ENCODE peak calls at places on chromosomes 13 and 19, in nine cellular contexts. One of them, this sample, is unnamed.

GRCh38 chr13:78398743-78399410 is 204.5 kb downstream of the POU4F1 start:
- DNase-seq in stimulated activated CD4-positive, alpha-beta T cell treated with anti-CD3 and anti-CD28 coated beads, Interleukin-4, amount 100 ng/mL, for 4 hours: no peak
- DNase-seq in HTR-8/SVneo: no peak
- DNase-seq in suprapubic skin: no peak
- DNase-seq in ascending aorta: no peak
- DNase-seq in T-helper 1 cell: no peak
- DNase-seq in small intestine: no peak
- DNase-seq in posterior vena cava: no peak
- DNase-seq in GM23248: no peak
- DNase-seq in this sample: no peak

GRCh38 chr13:99969934-99970760 is 1.4 kb downstream of the ZIC5 start:
- DNase-seq in stimulated activated CD4-positive, alpha-beta T cell treated with anti-CD3 and anti-CD28 coated beads, Interleukin-4, amount 100 ng/mL, for 4 hours: peak
- DNase-seq in HTR-8/SVneo: no peak
- DNase-seq in suprapubic skin: no peak
- DNase-seq in ascending aorta: no peak
- DNase-seq in T-helper 1 cell: no peak
- DNase-seq in small intestine: no peak
- DNase-seq in posterior vena cava: no peak
- DNase-seq in GM23248: peak
- DNase-seq in this sample: no peak

GRCh38 chr19:41351339-41352245 is 2.1 kb downstream of the TGFB1 start:
- DNase-seq in stimulated activated CD4-positive, alpha-beta T cell treated with anti-CD3 and anti-CD28 coated beads, Interleukin-4, amount 100 ng/mL, for 4 hours: peak
- DNase-seq in HTR-8/SVneo: peak
- DNase-seq in suprapubic skin: peak
- DNase-seq in ascending aorta: peak
- DNase-seq in T-helper 1 cell: peak
- DNase-seq in small intestine: peak
- DNase-seq in posterior vena cava: peak
- DNase-seq in GM23248: peak
- DNase-seq in this sample: peak

GRCh38 chr13:74683411-74683810 is 549.2 kb upstream of the KLF12 start:
- DNase-seq in stimulated activated CD4-positive, alpha-beta T cell treated with anti-CD3 and anti-CD28 coated beads, Interleukin-4, amount 100 ng/mL, for 4 hours: no peak
- DNase-seq in HTR-8/SVneo: no peak
- DNase-seq in suprapubic skin: no peak
- DNase-seq in ascending aorta: no peak
- DNase-seq in T-helper 1 cell: no peak
- DNase-seq in small intestine: no peak
- DNase-seq in posterior vena cava: no peak
- DNase-seq in GM23248: no peak
- DNase-seq in this sample: no peak

GRCh38 chr13:22740264-22740663 is 440.5 kb upstream of the SGCG start:
- DNase-seq in stimulated activated CD4-positive, alpha-beta T cell treated with anti-CD3 and anti-CD28 coated beads, Interleukin-4, amount 100 ng/mL, for 4 hours: no peak
- DNase-seq in HTR-8/SVneo: no peak
- DNase-seq in suprapubic skin: no peak
- DNase-seq in ascending aorta: no peak
- DNase-seq in T-helper 1 cell: no peak
- DNase-seq in small intestine: no peak
- DNase-seq in posterior vena cava: no peak
- DNase-seq in GM23248: no peak
- DNase-seq in this sample: no peak

GRCh38 chr19:47049307-47049700 is 880 bp upstream of the TMEM160 start:
- DNase-seq in stimulated activated CD4-positive, alpha-beta T cell treated with anti-CD3 and anti-CD28 coated beads, Interleukin-4, amount 100 ng/mL, for 4 hours: no peak
- DNase-seq in HTR-8/SVneo: peak
- DNase-seq in suprapubic skin: no peak
- DNase-seq in ascending aorta: no peak
- DNase-seq in T-helper 1 cell: no peak
- DNase-seq in small intestine: no peak
- DNase-seq in posterior vena cava: no peak
- DNase-seq in GM23248: peak
- DNase-seq in this sample: no peak

GRCh38 chr19:30222428-30222873 is 149.7 kb upstream of the ZNF536 start:
- DNase-seq in stimulated activated CD4-positive, alpha-beta T cell treated with anti-CD3 and anti-CD28 coated beads, Interleukin-4, amount 100 ng/mL, for 4 hours: no peak
- DNase-seq in HTR-8/SVneo: no peak
- DNase-seq in suprapubic skin: no peak
- DNase-seq in ascending aorta: no peak
- DNase-seq in T-helper 1 cell: no peak
- DNase-seq in small intestine: no peak
- DNase-seq in posterior vena cava: no peak
- DNase-seq in GM23248: peak
- DNase-seq in this sample: no peak

GRCh38 chr13:26480246-26480855 is 77.1 kb upstream of the WASF3 start:
- DNase-seq in stimulated activated CD4-positive, alpha-beta T cell treated with anti-CD3 and anti-CD28 coated beads, Interleukin-4, amount 100 ng/mL, for 4 hours: no peak
- DNase-seq in HTR-8/SVneo: no peak
- DNase-seq in suprapubic skin: no peak
- DNase-seq in ascending aorta: no peak
- DNase-seq in T-helper 1 cell: no peak
- DNase-seq in small intestine: peak
- DNase-seq in posterior vena cava: peak
- DNase-seq in GM23248: peak
- DNase-seq in this sample: no peak

GRCh38 chr13:96946709-96947311 is 47.5 kb downstream of the OXGR1 start:
- DNase-seq in stimulated activated CD4-positive, alpha-beta T cell treated with anti-CD3 and anti-CD28 coated beads, Interleukin-4, amount 100 ng/mL, for 4 hours: no peak
- DNase-seq in HTR-8/SVneo: no peak
- DNase-seq in suprapubic skin: no peak
- DNase-seq in ascending aorta: no peak
- DNase-seq in T-helper 1 cell: no peak
- DNase-seq in small intestine: peak
- DNase-seq in posterior vena cava: no peak
- DNase-seq in GM23248: no peak
- DNase-seq in this sample: no peak

GRCh38 chr13:23433171-23434153 is at the start of gene SACS:
- DNase-seq in stimulated activated CD4-positive, alpha-beta T cell treated with anti-CD3 and anti-CD28 coated beads, Interleukin-4, amount 100 ng/mL, for 4 hours: no peak
- DNase-seq in HTR-8/SVneo: peak
- DNase-seq in suprapubic skin: no peak
- DNase-seq in ascending aorta: no peak
- DNase-seq in T-helper 1 cell: no peak
- DNase-seq in small intestine: no peak
- DNase-seq in posterior vena cava: no peak
- DNase-seq in GM23248: peak
- DNase-seq in this sample: no peak

GRCh38 chr13:27293873-27294515 is 23.4 kb downstream of the RASL11A start:
- DNase-seq in stimulated activated CD4-positive, alpha-beta T cell treated with anti-CD3 and anti-CD28 coated beads, Interleukin-4, amount 100 ng/mL, for 4 hours: peak
- DNase-seq in HTR-8/SVneo: no peak
- DNase-seq in suprapubic skin: no peak
- DNase-seq in ascending aorta: no peak
- DNase-seq in T-helper 1 cell: no peak
- DNase-seq in small intestine: no peak
- DNase-seq in posterior vena cava: no peak
- DNase-seq in GM23248: no peak
- DNase-seq in this sample: peak

GRCh38 chr19:5961969-5962945 is 15.7 kb downstream of the RANBP3 start:
- DNase-seq in stimulated activated CD4-positive, alpha-beta T cell treated with anti-CD3 and anti-CD28 coated beads, Interleukin-4, amount 100 ng/mL, for 4 hours: peak
- DNase-seq in HTR-8/SVneo: no peak
- DNase-seq in suprapubic skin: no peak
- DNase-seq in ascending aorta: no peak
- DNase-seq in T-helper 1 cell: peak
- DNase-seq in small intestine: peak
- DNase-seq in posterior vena cava: no peak
- DNase-seq in GM23248: peak
- DNase-seq in this sample: peak

GRCh38 chr19:40392894-40393517 is 3.0 kb upstream of the HIPK4 start:
- DNase-seq in stimulated activated CD4-positive, alpha-beta T cell treated with anti-CD3 and anti-CD28 coated beads, Interleukin-4, amount 100 ng/mL, for 4 hours: no peak
- DNase-seq in HTR-8/SVneo: peak
- DNase-seq in suprapubic skin: no peak
- DNase-seq in ascending aorta: no peak
- DNase-seq in T-helper 1 cell: no peak
- DNase-seq in small intestine: no peak
- DNase-seq in posterior vena cava: no peak
- DNase-seq in GM23248: no peak
- DNase-seq in this sample: no peak

GRCh38 chr13:33918199-33918932 is 100.4 kb downstream of the RFC3 start:
- DNase-seq in stimulated activated CD4-positive, alpha-beta T cell treated with anti-CD3 and anti-CD28 coated beads, Interleukin-4, amount 100 ng/mL, for 4 hours: no peak
- DNase-seq in HTR-8/SVneo: peak
- DNase-seq in suprapubic skin: peak
- DNase-seq in ascending aorta: no peak
- DNase-seq in T-helper 1 cell: no peak
- DNase-seq in small intestine: no peak
- DNase-seq in posterior vena cava: no peak
- DNase-seq in GM23248: peak
- DNase-seq in this sample: no peak

GRCh38 chr19:55066107-55066709 is 3.3 kb upstream of the RDH13 start:
- DNase-seq in stimulated activated CD4-positive, alpha-beta T cell treated with anti-CD3 and anti-CD28 coated beads, Interleukin-4, amount 100 ng/mL, for 4 hours: no peak
- DNase-seq in HTR-8/SVneo: no peak
- DNase-seq in suprapubic skin: no peak
- DNase-seq in ascending aorta: no peak
- DNase-seq in T-helper 1 cell: no peak
- DNase-seq in small intestine: no peak
- DNase-seq in posterior vena cava: no peak
- DNase-seq in GM23248: peak
- DNase-seq in this sample: no peak

GRCh38 chr13:22063416-22064124 is 392.7 kb downstream of the FGF9 start:
- DNase-seq in stimulated activated CD4-positive, alpha-beta T cell treated with anti-CD3 and anti-CD28 coated beads, Interleukin-4, amount 100 ng/mL, for 4 hours: no peak
- DNase-seq in HTR-8/SVneo: no peak
- DNase-seq in suprapubic skin: no peak
- DNase-seq in ascending aorta: no peak
- DNase-seq in T-helper 1 cell: no peak
- DNase-seq in small intestine: no peak
- DNase-seq in posterior vena cava: no peak
- DNase-seq in GM23248: no peak
- DNase-seq in this sample: no peak

GRCh38 chr19:2376784-2377519 is 16.9 kb downstream of the TMPRSS9 start:
- DNase-seq in stimulated activated CD4-positive, alpha-beta T cell treated with anti-CD3 and anti-CD28 coated beads, Interleukin-4, amount 100 ng/mL, for 4 hours: no peak
- DNase-seq in HTR-8/SVneo: no peak
- DNase-seq in suprapubic skin: no peak
- DNase-seq in ascending aorta: no peak
- DNase-seq in T-helper 1 cell: no peak
- DNase-seq in small intestine: no peak
- DNase-seq in posterior vena cava: no peak
- DNase-seq in GM23248: peak
- DNase-seq in this sample: no peak

GRCh38 chr13:59780058-59780457 is 383.7 kb downstream of the DIAPH3 start:
- DNase-seq in stimulated activated CD4-positive, alpha-beta T cell treated with anti-CD3 and anti-CD28 coated beads, Interleukin-4, amount 100 ng/mL, for 4 hours: no peak
- DNase-seq in HTR-8/SVneo: no peak
- DNase-seq in suprapubic skin: no peak
- DNase-seq in ascending aorta: no peak
- DNase-seq in T-helper 1 cell: no peak
- DNase-seq in small intestine: no peak
- DNase-seq in posterior vena cava: no peak
- DNase-seq in GM23248: peak
- DNase-seq in this sample: no peak

GRCh38 chr13:62510906-62511655 is 1095.4 kb upstream of the PCDH20 start:
- DNase-seq in stimulated activated CD4-positive, alpha-beta T cell treated with anti-CD3 and anti-CD28 coated beads, Interleukin-4, amount 100 ng/mL, for 4 hours: no peak
- DNase-seq in HTR-8/SVneo: no peak
- DNase-seq in suprapubic skin: no peak
- DNase-seq in ascending aorta: no peak
- DNase-seq in T-helper 1 cell: no peak
- DNase-seq in small intestine: no peak
- DNase-seq in posterior vena cava: no peak
- DNase-seq in GM23248: no peak
- DNase-seq in this sample: no peak

GRCh38 chr13:23778007-23778687 is 111.1 kb downstream of the MIPEP start:
- DNase-seq in stimulated activated CD4-positive, alpha-beta T cell treated with anti-CD3 and anti-CD28 coated beads, Interleukin-4, amount 100 ng/mL, for 4 hours: no peak
- DNase-seq in HTR-8/SVneo: no peak
- DNase-seq in suprapubic skin: no peak
- DNase-seq in ascending aorta: no peak
- DNase-seq in T-helper 1 cell: no peak
- DNase-seq in small intestine: no peak
- DNase-seq in posterior vena cava: no peak
- DNase-seq in GM23248: no peak
- DNase-seq in this sample: no peak